ENCODE peak calls at places on chromosomes 16 and 17, in six cellular contexts. F is SK-N-SH, R is A549, Z is HepG2, C is K562, J is GM12878. I is an unnamed sample.

GRCh38 chr17:60423865-60424264 is 1.6 kb downstream of the CHCT1 start:
- DNase-seq in R (no peak), C (no peak), Z (no peak), F (no peak), J (no peak), I (no peak)

GRCh38 chr16:75306102-75306762 is 54.8 kb upstream of the BCAR1 start:
- DNase-seq in Z (peak), J (no peak), R (peak), C (no peak), F (no peak), I (no peak)

GRCh38 chr17:69314246-69315030 is 12.5 kb downstream of the ABCA5 start:
- DNase-seq in J (no peak), R (no peak), F (peak), Z (no peak), C (no peak), I (no peak)

GRCh38 chr16:23398987-23399805 is 53.8 kb downstream of the COG7 start:
- DNase-seq in Z (no peak), J (no peak), F (no peak), C (no peak), R (no peak), I (peak)

GRCh38 chr16:19748389-19749110 is 30.5 kb downstream of the IQCK start:
- DNase-seq in F (peak), Z (no peak), C (no peak), R (no peak), J (no peak), I (no peak)

GRCh38 chr17:19295478-19296200 is 58.5 kb downstream of the EPN2 start:
- DNase-seq in F (no peak), R (no peak), Z (no peak), J (no peak), C (no peak), I (no peak)

GRCh38 chr17:81483862-81484194 is 28.8 kb downstream of the ACTG1 start:
- DNase-seq in F (no peak), Z (no peak), J (no peak), C (no peak), R (no peak), I (no peak)

GRCh38 chr17:62718420-62718819 is 89.7 kb downstream of the MARCHF10 start:
- DNase-seq in F (no peak), J (no peak), R (no peak), C (no peak), Z (no peak), I (no peak)

GRCh38 chr16:46732561-46732960 is 15.6 kb downstream of the MYLK3 start:
- DNase-seq in J (no peak), Z (no peak), C (no peak), F (no peak), R (no peak), I (no peak)

GRCh38 chr16:46730126-46730525 is 18.0 kb downstream of the MYLK3 start:
- DNase-seq in R (no peak), Z (no peak), J (no peak), C (no peak), F (no peak), I (no peak)

GRCh38 chr16:46731691-46732555 is 16.2 kb downstream of the MYLK3 start:
- DNase-seq in Z (peak), R (no peak), C (no peak), J (no peak), F (no peak), I (no peak)

GRCh38 chr16:46729326-46729995 is 18.7 kb downstream of the MYLK3 start:
- DNase-seq in J (no peak), R (no peak), Z (no peak), C (no peak), F (no peak), I (no peak)

DNA sequence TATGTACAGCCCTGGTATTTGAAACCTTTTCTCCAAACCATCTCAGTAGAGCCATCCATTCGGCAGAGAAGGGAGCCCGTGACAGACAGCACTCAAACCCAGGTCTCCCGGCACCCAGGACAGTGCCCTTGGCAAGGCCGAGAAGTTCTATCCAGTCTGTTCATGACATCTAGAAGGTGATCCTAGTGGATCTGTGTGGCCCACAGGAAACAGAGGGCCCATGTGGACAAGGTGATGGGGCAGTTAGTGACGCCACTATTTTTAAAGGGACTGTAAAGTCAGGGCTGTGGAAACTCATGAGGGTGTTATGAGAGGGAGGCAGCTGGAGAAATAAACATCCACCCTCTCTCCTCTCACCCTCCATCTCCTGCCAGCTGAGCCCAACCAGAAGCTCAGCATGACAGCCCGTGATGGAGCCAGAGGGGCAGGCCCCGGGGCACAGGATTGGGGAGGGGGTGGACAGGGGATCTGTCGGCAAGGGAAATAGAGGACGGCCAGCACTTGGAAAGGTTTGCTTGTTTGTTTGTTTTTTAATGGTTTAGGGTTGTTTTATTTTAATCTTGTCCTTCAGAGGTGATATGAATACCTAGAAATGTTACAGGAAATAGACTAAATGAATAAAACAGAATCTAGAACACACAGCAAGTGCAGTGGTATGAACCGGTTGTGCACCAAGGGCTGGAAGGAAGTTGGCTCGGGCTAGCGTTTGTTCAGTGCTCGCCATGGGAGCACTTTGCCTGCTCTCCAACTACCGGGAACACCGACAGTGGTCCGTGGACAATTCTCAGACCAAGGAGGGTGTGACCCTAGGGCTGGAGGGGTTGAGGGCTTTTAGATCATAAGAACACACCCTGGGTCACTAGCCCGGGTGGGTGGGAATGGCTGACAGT is 17.1 kb downstream of the MYLK3 start:
- DNase-seq in J (no peak), C (no peak), F (no peak), Z (no peak), R (no peak), I (no peak)
- TF ChIP-seq RAD21 in J (no peak), C (no peak), F (no peak), Z (no peak), R (no peak), I (no peak)

GRCh38 chr17:28347261-28347891 is 10.0 kb downstream of the POLDIP2 start:
- DNase-seq in J (no peak), F (no peak), R (no peak), Z (no peak), C (no peak), I (no peak)
- TF ChIP-seq EP300 in J (no peak), F (no peak), R (no peak), Z (no peak), C (no peak), I (no peak)

GRCh38 chr17:64196626-64197025 is 66.4 kb downstream of the TEX2 start:
- DNase-seq in R (no peak), F (no peak), C (no peak), Z (no peak), J (no peak), I (no peak)

GRCh38 chr17:64203630-64204029 is 59.4 kb downstream of the TEX2 start:
- DNase-seq in Z (no peak), J (no peak), C (no peak), F (no peak), R (no peak), I (no peak)

GRCh38 chr17:64198711-64199110 is 64.3 kb downstream of the TEX2 start:
- DNase-seq in C (no peak), F (no peak), J (no peak), Z (no peak), R (no peak), I (no peak)

GRCh38 chr17:64202683-64203430 is 60.2 kb downstream of the TEX2 start:
- DNase-seq in R (no peak), F (peak), Z (peak), J (no peak), C (no peak), I (no peak)

GRCh38 chr17:64200080-64201042 is 62.7 kb downstream of the TEX2 start:
- DNase-seq in C (no peak), F (no peak), R (no peak), Z (no peak), J (peak), I (no peak)
- TF ChIP-seq RAD21 in C (no peak), F (no peak), R (no peak), Z (no peak), J (no peak), I (no peak)

DNA sequence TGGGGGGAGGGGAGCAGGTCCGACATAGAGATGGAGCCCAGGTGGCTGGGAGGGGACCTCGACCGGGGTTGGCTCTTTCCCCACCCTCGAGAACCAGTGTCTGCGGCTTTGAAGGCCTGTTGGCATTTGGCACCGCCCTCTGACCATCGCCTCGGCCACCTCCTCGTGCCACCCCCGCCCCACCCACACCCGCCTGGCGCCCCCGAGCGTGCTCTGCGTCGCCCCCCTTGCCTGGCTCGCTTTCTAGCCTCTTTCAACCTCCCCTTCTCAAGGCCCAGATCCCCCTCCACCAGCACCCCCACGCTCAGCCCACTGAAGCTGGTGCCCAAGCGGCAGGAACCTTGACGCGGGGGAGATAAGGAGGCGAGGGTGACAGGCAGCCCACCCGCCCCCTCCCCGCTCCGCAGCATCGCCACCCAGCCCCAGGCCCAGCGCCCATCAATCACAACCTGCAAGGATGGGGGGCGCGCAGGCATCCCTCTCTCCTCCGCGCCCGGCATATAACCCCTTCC is 593 bp downstream of the CACNB1 start:
- DNase-seq in R (peak), C (peak), Z (no peak), F (peak), J (no peak), I (no peak)
- TF ChIP-seq EP300 in R (no peak), C (no peak), Z (no peak), F (no peak), J (no peak), I (no peak)

DNA sequence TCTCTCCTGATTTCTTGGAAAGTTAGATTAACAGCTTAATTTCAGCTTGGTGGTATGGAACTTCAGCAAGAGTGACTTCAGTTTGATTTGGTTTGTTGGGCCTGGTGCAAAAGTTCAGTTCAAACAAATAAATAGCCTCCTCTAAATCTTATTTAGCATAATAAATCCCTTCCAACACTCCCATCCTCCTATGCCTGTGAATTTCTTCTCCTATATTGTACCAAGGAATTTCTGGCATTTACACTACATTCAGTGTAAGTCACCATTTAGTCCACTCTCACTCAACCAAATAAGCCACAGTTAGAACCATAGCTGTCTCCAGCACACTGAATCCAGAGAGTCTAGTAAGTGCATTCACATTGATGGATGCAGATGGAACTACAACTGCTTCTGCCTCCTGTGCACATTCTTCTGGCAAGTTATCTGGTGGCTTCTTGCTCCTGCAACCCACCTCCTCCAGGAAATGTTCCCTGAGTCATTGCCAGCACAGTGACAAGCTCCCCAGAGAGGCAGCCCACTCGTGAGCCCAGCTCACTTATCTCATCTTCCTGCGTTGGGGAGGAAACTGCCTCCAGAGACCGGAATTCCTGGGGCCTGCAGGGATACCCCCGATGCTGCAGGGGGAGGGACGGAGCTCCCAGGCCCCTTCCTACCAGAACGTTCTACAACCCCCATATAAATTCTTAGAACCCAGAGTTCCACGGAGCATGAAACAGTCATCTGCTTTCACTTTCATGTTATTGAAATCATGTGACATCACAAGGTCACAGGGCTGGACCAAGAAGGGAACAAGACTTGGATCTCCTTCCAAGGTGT is 318.3 kb downstream of the PHKB start:
- DNase-seq in C (peak), R (no peak), F (no peak), Z (no peak), J (peak), I (no peak)
- TF ChIP-seq RAD21 in C (no peak), R (no peak), F (no peak), Z (no peak), J (no peak), I (no peak)

GRCh38 chr17:43416998-43417891 is 18.5 kb downstream of the ARL4D start:
- DNase-seq in F (no peak), C (no peak), R (no peak), Z (no peak), J (no peak), I (no peak)
- TF ChIP-seq EP300 in F (no peak), C (no peak), R (no peak), Z (no peak), J (no peak), I (no peak)

DNA sequence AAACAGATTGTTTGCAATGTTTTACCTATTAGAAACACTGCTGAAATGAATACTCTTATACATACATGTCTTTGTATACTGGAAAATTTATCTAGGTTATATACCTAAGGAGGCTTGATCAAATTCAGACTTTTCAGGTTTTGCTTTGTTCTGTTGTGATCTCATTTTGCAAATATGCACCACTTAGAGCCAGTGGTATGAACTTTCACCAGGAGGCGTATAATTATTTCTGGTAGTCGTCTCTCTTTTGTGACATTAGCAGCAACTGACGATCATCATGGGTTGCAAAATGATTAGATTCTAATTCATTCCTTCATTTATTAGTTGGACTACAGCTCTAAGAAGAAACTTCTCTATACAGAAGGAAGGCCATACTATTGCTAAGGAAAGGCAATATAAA is 26.9 kb downstream of the AP1G1 start:
- DNase-seq in J (no peak), C (no peak), R (no peak), Z (peak), F (no peak), I (no peak)
- TF ChIP-seq RAD21 in J (no peak), C (no peak), R (no peak), Z (no peak), F (no peak), I (no peak)

GRCh38 chr16:11312718-11313492 is 31.8 kb upstream of the PRM1 start:
- DNase-seq in J (no peak), F (no peak), Z (peak), C (peak), R (peak), I (no peak)
- TF ChIP-seq EP300 in J (no peak), F (no peak), Z (peak), C (no peak), R (no peak), I (no peak)